ENCODE peak calls at places on chromosomes 13 and 19, in eight cellular contexts. O is lower leg skin, M is pancreas, I is fibroblast of lung, V is heart right ventricle, Q is psoas muscle, E is fibroblast of the aortic adventitia, B is A549. K is an unnamed sample.

GRCh38 chr13:101767096-101767495 is 314.6 kb downstream of the ITGBL1 start:
- DNase-seq in V (no peak), Q (no peak), M (no peak), B (no peak), I (no peak), O (no peak), E (no peak), K (no peak)

GRCh38 chr19:33080761-33081681 is at the start of gene GPATCH1:
- DNase-seq in B (peak; percentile 96), V (peak; percentile 91), E (peak; percentile 75), I (peak; percentile 86), M (peak; percentile 94), O (peak; percentile 97), Q (peak; percentile 92), K (peak; percentile 84)

GRCh38 chr13:37074703-37075102 is 15.2 kb upstream of the SUPT20H start:
- DNase-seq in V (no peak), Q (no peak), E (peak; percentile 69), O (no peak), M (no peak), I (peak; percentile 50), B (peak; percentile 11), K (peak; percentile 55)

GRCh38 chr19:58572818-58573657 is at the start of gene MZF1:
- DNase-seq in O (peak; percentile 100), V (peak; percentile 100), I (peak; percentile 100), M (peak; percentile 96), B (peak; percentile 100), E (peak; percentile 100), Q (peak; percentile 100), K (peak; percentile 100)

GRCh38 chr13:80340643-80341097 is 256 bp downstream of the SPRY2 start:
- DNase-seq in V (peak; percentile 53), I (peak; percentile 72), B (peak; percentile 51), M (no peak), E (peak; percentile 73), O (no peak), Q (no peak), K (peak; percentile 67)

GRCh38 chr13:27985600-27985999 is 2.9 kb downstream of the URAD start:
- DNase-seq in B (no peak), E (no peak), I (no peak), M (no peak), Q (no peak), O (no peak), V (no peak), K (no peak)

GRCh38 chr13:102812616-102813287 is 13.8 kb downstream of the BIVM start:
- DNase-seq in B (no peak), M (no peak), V (no peak), E (peak; percentile 33), Q (no peak), I (peak; percentile 55), O (no peak), K (peak; percentile 32)

GRCh38 chr19:42497492-42498226 is 30.6 kb downstream of the CEACAM1 start:
- DNase-seq in V (no peak), B (peak; percentile 80), Q (no peak), O (no peak), I (no peak), M (no peak), E (no peak), K (no peak)

GRCh38 chr13:45206340-45206739 is 5.5 kb upstream of the KCTD4 start:
- DNase-seq in E (peak; percentile 92), O (no peak), B (peak; percentile 53), I (peak; percentile 98), Q (no peak), V (no peak), M (no peak), K (peak; percentile 92)

GRCh38 chr13:91661692-91662490 is 263.5 kb downstream of the GPC5 start:
- DNase-seq in Q (no peak), E (no peak), B (no peak), I (no peak), O (no peak), M (no peak), V (no peak), K (no peak)

GRCh38 chr19:19461671-19462622 is 53.4 kb downstream of the TSSK6 start:
- DNase-seq in M (peak; percentile 85), B (no peak), V (peak; percentile 64), I (peak; percentile 44), Q (peak; percentile 81), E (peak; percentile 40), O (no peak), K (peak; percentile 66)

GRCh38 chr19:38375748-38376147 is 1.4 kb downstream of the PSMD8 start:
- DNase-seq in V (peak; percentile 34), E (peak; percentile 41), M (no peak), B (no peak), O (no peak), I (peak; percentile 24), Q (peak; percentile 63), K (no peak)

GRCh38 chr19:28887920-28888618 is 324.9 kb downstream of the UQCRFS1 start:
- DNase-seq in O (no peak), B (no peak), Q (no peak), V (no peak), I (no peak), M (no peak), E (no peak), K (no peak)

GRCh38 chr13:84933797-84934196 is 865.4 kb downstream of the SLITRK6 start:
- DNase-seq in V (no peak), M (no peak), E (no peak), O (no peak), B (no peak), I (no peak), Q (no peak), K (no peak)

GRCh38 chr13:37070956-37071355 is 11.5 kb upstream of the SUPT20H start:
- DNase-seq in M (no peak), B (no peak), V (no peak), I (peak; percentile 56), Q (no peak), E (peak; percentile 31), O (no peak), K (no peak)

DNA sequence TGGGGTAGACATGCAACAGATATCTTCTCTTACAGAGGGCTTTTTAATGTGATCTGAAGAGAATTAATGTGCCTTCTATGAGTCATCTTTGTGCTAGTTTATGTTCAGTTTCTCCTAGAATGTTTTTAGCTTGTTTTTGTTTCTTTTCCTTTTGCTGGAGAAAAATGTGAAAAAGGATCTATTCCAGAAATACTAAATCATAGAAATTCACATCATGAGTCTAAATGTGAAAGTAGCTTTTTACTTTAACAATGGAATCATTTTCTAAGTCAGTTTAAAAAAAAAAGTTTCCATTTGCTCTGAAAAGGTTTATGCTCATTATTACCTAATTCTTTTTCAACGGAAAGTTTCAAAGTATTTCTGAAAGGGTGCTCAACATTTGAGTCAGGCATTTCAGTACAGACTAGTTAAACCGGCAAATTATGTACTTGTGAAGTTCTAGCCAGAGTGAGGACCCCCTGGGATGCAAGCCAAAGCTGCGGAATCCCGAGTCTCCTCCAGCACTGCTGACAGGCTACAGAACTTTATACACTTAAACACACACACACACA is 72.9 kb downstream of the SPATA13 start:
- DNase-seq in M (no peak), I (peak; percentile 76), Q (no peak), O (no peak), V (no peak), E (peak; percentile 56), B (no peak), K (peak; percentile 80)
- H3K4me3 ChIP-seq in M (no peak overlapping the region), I (peak overlapping the region; percentile 40), Q (no peak overlapping the region), O (no peak overlapping the region), V (no peak overlapping the region), E (peak overlapping the region; percentile 50), B (no peak overlapping the region), K (peak overlapping the region; percentile 30)

DNA sequence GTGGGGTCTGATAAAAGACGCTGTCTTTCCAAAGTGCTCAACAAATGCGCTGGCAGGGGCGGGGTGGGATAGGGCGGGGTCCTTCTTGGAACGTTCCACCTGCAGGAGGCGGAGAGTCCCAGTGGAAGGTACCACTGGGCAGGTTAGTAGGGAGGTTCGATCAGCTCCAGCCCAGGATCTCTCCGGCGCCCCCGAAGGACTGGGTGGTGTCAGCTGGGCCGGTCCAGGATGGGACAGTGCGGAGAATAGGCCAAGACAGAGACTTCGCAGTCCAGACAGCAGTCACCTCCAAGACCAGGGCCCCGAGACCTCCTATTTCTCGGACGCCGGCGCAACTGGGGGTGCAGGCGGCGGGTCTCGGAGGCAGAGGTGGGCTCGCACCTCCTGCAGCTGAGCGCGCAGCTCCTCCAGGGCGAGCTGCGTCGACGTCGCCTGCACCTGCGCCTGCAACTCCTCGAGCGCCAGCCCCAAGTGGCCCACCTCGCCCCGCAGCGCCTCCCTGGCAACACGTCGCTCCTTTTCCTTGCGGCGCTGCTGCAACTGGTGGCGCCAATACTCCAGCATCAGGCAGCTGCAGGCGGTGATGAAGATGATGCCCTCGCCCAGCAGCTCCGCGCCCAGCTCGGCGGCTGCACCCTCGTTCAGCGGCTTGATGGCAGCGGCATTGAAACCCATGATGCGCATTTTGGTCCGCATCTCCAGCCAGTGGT is 21.6 kb downstream of the VASP start:
- DNase-seq in Q (no peak), E (no peak), B (peak; percentile 63), O (no peak), V (no peak), I (peak; percentile 44), M (peak; percentile 75), K (peak; percentile 43)
- TF ChIP-seq CTCF in Q (no peak), E (no peak), B (no peak), O (no peak), V (no peak), I (no peak), M (no peak), K (no peak)

GRCh38 chr19:30253581-30253996 is 118.6 kb upstream of the ZNF536 start:
- DNase-seq in B (no peak), O (peak; percentile 70), I (no peak), E (no peak), Q (no peak), M (no peak), V (no peak), K (no peak)

GRCh38 chr19:30254214-30254613 is 118.0 kb upstream of the ZNF536 start:
- DNase-seq in B (no peak), V (no peak), M (no peak), E (no peak), I (no peak), Q (no peak), O (no peak), K (no peak)

GRCh38 chr19:30255783-30256509 is 116.2 kb upstream of the ZNF536 start:
- DNase-seq in M (no peak), Q (no peak), E (no peak), O (peak; percentile 23), B (no peak), I (no peak), V (no peak), K (no peak)

GRCh38 chr19:30256510-30256850 is 115.7 kb upstream of the ZNF536 start:
- DNase-seq in E (no peak), Q (no peak), V (no peak), O (peak; percentile 42), M (no peak), B (no peak), I (no peak), K (no peak)

DNA sequence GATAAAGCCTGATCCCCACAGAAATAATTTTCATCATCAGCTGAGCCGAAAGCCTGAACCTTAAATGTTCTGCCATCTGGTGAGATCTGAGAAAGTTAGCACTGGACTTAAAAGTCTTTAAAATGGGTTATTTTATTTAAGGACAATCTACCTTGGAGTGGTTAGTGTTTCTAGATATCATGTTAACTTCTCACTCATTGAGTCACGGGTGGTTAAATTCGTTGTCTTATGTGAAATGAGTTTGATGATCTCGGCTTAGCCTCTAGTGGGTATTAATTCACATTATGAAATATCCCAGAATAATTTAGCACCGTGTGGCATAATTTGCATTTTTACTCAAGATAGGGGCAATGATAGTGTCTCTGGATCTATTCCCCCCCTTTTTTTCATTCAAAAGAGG is 117.4 kb upstream of the ZNF536 start:
- DNase-seq in V (no peak), E (no peak), O (no peak), Q (no peak), I (no peak), M (no peak), B (no peak), K (no peak)
- H3K4me3 ChIP-seq in V (no peak overlapping the region), E (no peak overlapping the region), O (no peak overlapping the region), Q (no peak overlapping the region), I (no peak overlapping the region), M (no peak overlapping the region), B (no peak overlapping the region), K (no peak overlapping the region)

GRCh38 chr19:55333870-55334269 is 5.8 kb upstream of the KMT5C start:
- DNase-seq in I (no peak), V (no peak), E (no peak), O (no peak), M (no peak), Q (no peak), B (no peak), K (no peak)
- TF ChIP-seq CTCF in I (no peak), V (no peak), E (no peak), O (no peak), M (no peak), Q (no peak), B (no peak), K (no peak)